ENCODE peak calls at places on chromosomes 16 and 17, in six cellular contexts. M, C, Z, D, T and H are unnamed samples.

GRCh38 chr17:27495460-27495859 is 39.2 kb downstream of the KSR1 start:
- DNase-seq in M (peak; percentile 24), C (no peak), Z (no peak), T (peak; percentile 48), D (no peak), H (peak; percentile 36)

GRCh38 chr17:78214706-78215061 is 631 bp downstream of the BIRC5 start:
- DNase-seq in C (no peak), D (no peak), Z (no peak), T (no peak), M (no peak), H (no peak)

GRCh38 chr16:1950047-1950446 is 4.4 kb downstream of the RPL3L start:
- DNase-seq in Z (no peak), D (no peak), T (no peak), C (no peak), M (no peak), H (no peak)

GRCh38 chr16:88005148-88005547 is 53.9 kb downstream of the BANP start:
- DNase-seq in T (no peak), C (no peak), D (no peak), M (peak; percentile 78), Z (no peak), H (no peak)

GRCh38 chr16:73064227-73064995 is 16.5 kb upstream of the ZFHX3 start:
- DNase-seq in C (peak; percentile 75), D (no peak), M (peak; percentile 81), Z (no peak), T (no peak), H (no peak)

GRCh38 chr17:57532556-57532955 is 212.5 kb downstream of the CCDC182 start:
- DNase-seq in D (no peak), T (no peak), M (no peak), C (no peak), Z (no peak), H (no peak)

GRCh38 chr17:29732613-29733012 is 109.9 kb upstream of the CORO6 start:
- DNase-seq in C (peak; percentile 14), Z (no peak), D (peak; percentile 49), T (no peak), M (no peak), H (peak; percentile 91)

GRCh38 chr16:53809088-53809951 is 105.4 kb downstream of the FTO start:
- DNase-seq in M (no peak), D (no peak), C (peak; percentile 86), T (no peak), Z (no peak), H (no peak)

GRCh38 chr17:79757140-79757745 is 20.7 kb upstream of the CBX2 start:
- DNase-seq in Z (no peak), T (no peak), D (no peak), M (peak; percentile 77), C (no peak), H (no peak)

GRCh38 chr17:27573971-27574525 is 56.9 kb upstream of the LGALS9 start:
- DNase-seq in T (no peak), D (peak; percentile 42), M (no peak), C (peak; percentile 36), Z (no peak), H (no peak)

GRCh38 chr17:29740017-29740416 is 117.3 kb upstream of the CORO6 start:
- DNase-seq in T (no peak), M (no peak), Z (no peak), D (no peak), C (no peak), H (no peak)

GRCh38 chr17:74972107-74972972 is at the start of gene HID1:
- DNase-seq in M (no peak), T (peak; percentile 86), D (peak; percentile 56), C (peak; percentile 48), Z (peak; percentile 68), H (no peak)

GRCh38 chr16:73483934-73484712 is 436.2 kb upstream of the ZFHX3 start:
- DNase-seq in Z (no peak), D (no peak), C (peak; percentile 4), M (no peak), T (no peak), H (no peak)

GRCh38 chr16:22380529-22380928 is 6.1 kb upstream of the CDR2 start:
- DNase-seq in T (no peak), D (no peak), C (no peak), M (no peak), Z (no peak), H (no peak)

GRCh38 chr17:70298929-70299529 is 129.7 kb downstream of the KCNJ2 start:
- DNase-seq in M (no peak), T (no peak), D (no peak), Z (no peak), C (no peak), H (no peak)

GRCh38 chr16:71610936-71611871 is 14.8 kb upstream of the MARVELD3 start:
- DNase-seq in M (peak; percentile 86), Z (peak; percentile 59), T (peak; percentile 75), C (peak; percentile 54), D (peak; percentile 76), H (peak; percentile 26)

GRCh38 chr16:53865492-53865863 is 161.5 kb downstream of the FTO start:
- DNase-seq in C (peak; percentile 7), T (peak; percentile 8), Z (no peak), M (no peak), D (peak; percentile 22), H (peak; percentile 24)

GRCh38 chr17:32445976-32446375 is 1.7 kb downstream of the PSMD11 start:
- DNase-seq in Z (no peak), T (no peak), D (peak; percentile 30), M (no peak), C (no peak), H (peak; percentile 8)